ENCODE peak calls at places on chromosomes 11 and 22, in four cellular contexts. N is T-helper 17 cell, Z is hypothalamus, R is NCI-H2107. S is an unnamed sample.

GRCh38 chr11:47415949-47416472 is 7.6 kb downstream of the SLC39A13 start:
- DNase-seq in N (no peak), Z (no peak), R (no peak), S (no peak)

GRCh38 chr11:78419327-78419726 is 1.7 kb upstream of the GAB2 start:
- DNase-seq in Z (no peak), N (no peak), R (no peak), S (no peak)

GRCh38 chr22:24410110-24410856 is 17.1 kb upstream of the ADORA2A start:
- DNase-seq in Z (no peak), R (no peak), N (no peak), S (no peak)

GRCh38 chr11:100808904-100809491 is 121.9 kb downstream of the ARHGAP42 start:
- DNase-seq in R (no peak), Z (no peak), N (no peak), S (no peak)

GRCh38 chr11:130766650-130767297 is 149.5 kb downstream of the SNX19 start:
- DNase-seq in Z (no peak), N (no peak), R (no peak), S (no peak)

GRCh38 chr22:17785185-17786184 is 11.2 kb upstream of the BID start:
- DNase-seq in N (peak), R (no peak), Z (peak), S (peak)

GRCh38 chr11:120208777-120209176 is 2.1 kb upstream of the OAF start:
- DNase-seq in R (no peak), N (no peak), Z (no peak), S (no peak)

GRCh38 chr11:76704171-76704948 is 33.8 kb upstream of the LRRC32 start:
- DNase-seq in Z (no peak), R (no peak), N (no peak), S (no peak)

GRCh38 chr22:23685205-23685784 is 5.5 kb upstream of the RGL4 start:
- DNase-seq in N (no peak), R (no peak), Z (no peak), S (no peak)

GRCh38 chr22:30340911-30341685 is 14.4 kb upstream of the TBC1D10A start:
- DNase-seq in Z (peak), R (no peak), N (no peak), S (peak)

GRCh38 chr22:44755000-44755399 is 2.6 kb downstream of the ARHGAP8 start:
- DNase-seq in Z (no peak), R (no peak), N (no peak), S (no peak)

GRCh38 chr11:121800704-121801516 is 315.1 kb downstream of the BLID start:
- DNase-seq in R (no peak), Z (peak), N (no peak), S (peak)

GRCh38 chr11:17402486-17402885 is 14.0 kb upstream of the KCNJ11 start:
- DNase-seq in N (no peak), R (no peak), Z (no peak), S (no peak)

GRCh38 chr11:77749232-77749631 is 71.3 kb downstream of the RSF1 start:
- DNase-seq in R (no peak), Z (no peak), N (no peak), S (no peak)

GRCh38 chr22:46738961-46739870 is 1.2 kb upstream of the CERK start:
- DNase-seq in Z (peak), N (peak), R (no peak), S (no peak)

GRCh38 chr11:121931748-121932352 is 184.2 kb downstream of the BLID start:
- DNase-seq in R (no peak), Z (no peak), N (no peak), S (no peak)

GRCh38 chr11:126281666-126282175 is 1.2 kb upstream of the TIRAP start:
- DNase-seq in Z (no peak), R (no peak), N (no peak), S (no peak)

GRCh38 chr11:121965330-121965729 is 150.7 kb downstream of the BLID start:
- DNase-seq in R (no peak), Z (no peak), N (no peak), S (no peak)

GRCh38 chr11:67372232-67372992 is 986 bp downstream of the CLCF1 start:
- DNase-seq in Z (no peak), R (no peak), N (peak), S (no peak)

GRCh38 chr22:38482662-38483308 is 14.9 kb downstream of the KDELR3 start:
- DNase-seq in N (no peak), Z (no peak), R (no peak), S (no peak)

GRCh38 chr11:75525433-75526191 is at the start of gene GDPD5:
- DNase-seq in N (peak), Z (peak), R (peak), S (peak)

GRCh38 chr22:30047364-30047738 is 32.9 kb upstream of the HORMAD2 start:
- DNase-seq in R (no peak), Z (no peak), N (no peak), S (no peak)

GRCh38 chr22:38219644-38220043 is 17.9 kb downstream of the MAFF start:
- DNase-seq in N (no peak), R (no peak), Z (no peak), S (no peak)

GRCh38 chr11:14390669-14391068 is 31.7 kb upstream of the RRAS2 start:
- DNase-seq in N (no peak), R (no peak), Z (no peak), S (no peak)

GRCh38 chr11:68213135-68213515 is at the start of gene KMT5B:
- DNase-seq in R (no peak), Z (peak), N (no peak), S (peak)

GRCh38 chr11:29578806-29579205 is 438.0 kb downstream of the KCNA4 start:
- DNase-seq in N (no peak), Z (no peak), R (no peak), S (no peak)

GRCh38 chr11:67484847-67485311 is 2.1 kb downstream of the AIP start:
- DNase-seq in R (no peak), Z (peak), N (peak), S (peak)

GRCh38 chr11:20068691-20069090 is 91.6 kb downstream of the DBX1 start:
- DNase-seq in Z (no peak), R (no peak), N (no peak), S (no peak)

GRCh38 chr11:120562806-120563425 is 51.4 kb downstream of the GRIK4 start:
- DNase-seq in N (no peak), Z (peak), R (no peak), S (no peak)

GRCh38 chr11:59207988-59208432 is 4.7 kb downstream of the MPEG1 start:
- DNase-seq in R (no peak), Z (peak), N (peak), S (no peak)

GRCh38 chr11:109040303-109040702 is 375.4 kb downstream of the DDX10 start:
- DNase-seq in N (no peak), R (no peak), Z (no peak), S (no peak)